ENCODE peak calls at places on chromosomes 6 and 20, in eight cellular contexts. E is SJSA1, R is IMR-90, P is thoracic aorta, U is GM23248, N is breast epithelium, X is adipocyte, L is sigmoid colon. M is an unnamed sample. For H3K4me1 and H3K36me3, the result is how much of the 10 kb centered on the place peaks cover.

GRCh38 chr20:21503345-21503744 is 10.5 kb downstream of the NKX2-2 start:
- DNase-seq in L (no peak), P (no peak), U (peak), E (no peak), R (peak), N (no peak), X (no peak), M (no peak)

GRCh38 chr20:19642861-19643260 is 115.2 kb upstream of the RIN2 start:
- DNase-seq in R (no peak), N (no peak), L (no peak), P (no peak), E (no peak), U (no peak), X (no peak), M (no peak)

GRCh38 chr6:153001767-153002612 is 519 bp downstream of the MTRF1L start:
- DNase-seq in U (peak), X (peak), L (no peak), R (no peak), P (no peak), E (no peak), N (no peak), M (no peak)

GRCh38 chr6:127022297-127022696 is 96.2 kb upstream of the RSPO3 start:
- DNase-seq in E (no peak), N (no peak), X (peak), L (peak), U (peak), R (no peak), P (no peak), M (no peak)

GRCh38 chr20:11891081-11891826 is 26.4 kb upstream of the BTBD3 start:
- DNase-seq in L (peak), U (peak), P (peak), N (no peak), X (peak), R (peak), E (peak), M (no peak)

GRCh38 chr20:50085481-50086365 is 27.2 kb downstream of the UBE2V1 start:
- DNase-seq in L (no peak), E (peak), X (peak), U (peak), N (no peak), P (no peak), R (peak), M (no peak)

GRCh38 chr6:3741477-3741871 is 10.0 kb downstream of the PXDC1 start:
- DNase-seq in R (no peak), L (no peak), P (no peak), N (peak), U (no peak), X (no peak), E (no peak), M (no peak)

GRCh38 chr6:117908246-117909107 is 1.4 kb downstream of the SLC35F1 start:
- DNase-seq in N (no peak), R (no peak), L (no peak), P (no peak), U (peak), E (no peak), X (no peak), M (no peak)

GRCh38 chr20:44641305-44641704 is 10.2 kb downstream of the ADA start:
- DNase-seq in L (no peak), P (no peak), N (no peak), X (no peak), R (no peak), E (no peak), U (no peak), M (no peak)

GRCh38 chr6:104381907-104382306 is 477.8 kb downstream of the HACE1 start:
- DNase-seq in E (no peak), X (no peak), N (no peak), U (no peak), P (no peak), R (no peak), L (no peak), M (no peak)

GRCh38 chr6:143279385-143279784 is 171.1 kb downstream of the ADAT2 start:
- DNase-seq in N (no peak), L (no peak), X (no peak), U (peak), R (peak), P (no peak), E (no peak), M (no peak)

GRCh38 chr6:11536795-11537194 is 754 bp upstream of the TMEM170B start:
- DNase-seq in N (no peak), R (no peak), L (no peak), U (peak), E (no peak), P (no peak), X (no peak), M (no peak)

GRCh38 chr20:56715309-56715708 is 86.2 kb downstream of the TFAP2C start:
- DNase-seq in U (no peak), L (no peak), N (no peak), X (no peak), E (no peak), R (no peak), P (no peak), M (no peak)

GRCh38 chr6:16950311-16950710 is 151.5 kb upstream of the STMND1 start:
- DNase-seq in X (no peak), E (no peak), N (no peak), U (no peak), L (no peak), R (no peak), P (no peak), M (no peak)
- H3K4me1 ChIP-seq in X (under half), E (under half), N (under half), U (half or more), L (under half), R (under half), P (under half), M (under half)

DNA sequence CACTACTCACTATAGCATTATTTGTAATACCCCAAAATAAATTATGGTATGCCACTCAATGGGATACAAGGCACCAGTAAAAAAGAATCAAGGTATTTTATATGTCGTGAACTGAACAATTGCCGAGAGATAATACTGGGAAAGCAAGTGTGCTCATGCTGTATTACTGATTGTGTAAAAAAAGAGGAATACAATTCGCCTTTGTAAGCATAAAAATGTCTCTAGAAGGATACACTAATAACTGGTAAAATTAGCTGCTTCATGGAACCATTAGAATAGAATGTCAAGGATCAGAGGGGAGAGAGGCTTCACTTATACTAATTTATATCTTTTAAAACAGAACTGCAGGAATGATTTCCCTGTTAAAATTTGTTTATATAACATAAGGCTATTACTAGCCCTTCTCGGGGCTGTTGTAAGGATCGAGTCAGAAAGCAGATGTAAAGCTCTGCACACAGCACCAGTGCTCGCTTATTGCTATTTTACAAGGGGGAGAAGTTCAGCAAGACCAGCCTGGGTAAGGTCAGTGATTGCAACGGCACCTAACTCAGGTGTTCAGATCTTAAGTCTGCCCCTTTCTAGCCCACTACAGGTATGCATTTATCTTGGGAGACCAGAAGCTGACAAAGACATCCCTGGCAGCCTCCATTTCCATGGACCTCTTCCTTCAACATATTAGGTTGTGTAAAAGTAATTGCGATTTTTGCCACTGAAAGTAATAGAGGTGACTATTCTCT is 61.6 kb downstream of the MYH7B start:
- DNase-seq in P (no peak), R (no peak), X (no peak), U (no peak), N (no peak), E (no peak), L (no peak), M (no peak)
- H3K36me3 ChIP-seq in P (under half), R (half or more), X (half or more), U (under half), N (under half), E (half or more), L (half or more), M (half or more)

GRCh38 chr20:58155148-58155925 is 73.1 kb downstream of the ANKRD60 start:
- DNase-seq in P (no peak), N (no peak), U (no peak), L (no peak), R (no peak), X (no peak), E (no peak), M (no peak)
- H3K4me1 ChIP-seq in P (under half), N (under half), U (under half), L (under half), R (under half), X (under half), E (under half), M (under half)

GRCh38 chr20:58699246-58700107 is 6.9 kb downstream of the NPEPL1 start:
- DNase-seq in X (no peak), P (no peak), E (no peak), R (no peak), N (peak), U (no peak), L (peak), M (no peak)
- H3K36me3 ChIP-seq in X (half or more), P (half or more), E (under half), R (under half), N (under half), U (under half), L (half or more), M (under half)

GRCh38 chr6:35359744-35360348 is 17.5 kb downstream of the PPARD start:
- DNase-seq in U (peak), X (peak), N (no peak), L (peak), R (peak), E (no peak), P (no peak), M (no peak)

GRCh38 chr6:35360349-35361138 is 18.2 kb downstream of the PPARD start:
- DNase-seq in R (peak), N (no peak), E (no peak), U (peak), X (peak), P (no peak), L (peak), M (no peak)

GRCh38 chr6:35365599-35366596 is 23.5 kb downstream of the PPARD start:
- DNase-seq in R (no peak), X (no peak), P (no peak), U (no peak), L (no peak), E (no peak), N (no peak), M (no peak)

GRCh38 chr6:35362200-35362599 is 19.8 kb downstream of the PPARD start:
- DNase-seq in P (no peak), X (no peak), R (no peak), L (no peak), U (no peak), E (no peak), N (no peak), M (no peak)

DNA sequence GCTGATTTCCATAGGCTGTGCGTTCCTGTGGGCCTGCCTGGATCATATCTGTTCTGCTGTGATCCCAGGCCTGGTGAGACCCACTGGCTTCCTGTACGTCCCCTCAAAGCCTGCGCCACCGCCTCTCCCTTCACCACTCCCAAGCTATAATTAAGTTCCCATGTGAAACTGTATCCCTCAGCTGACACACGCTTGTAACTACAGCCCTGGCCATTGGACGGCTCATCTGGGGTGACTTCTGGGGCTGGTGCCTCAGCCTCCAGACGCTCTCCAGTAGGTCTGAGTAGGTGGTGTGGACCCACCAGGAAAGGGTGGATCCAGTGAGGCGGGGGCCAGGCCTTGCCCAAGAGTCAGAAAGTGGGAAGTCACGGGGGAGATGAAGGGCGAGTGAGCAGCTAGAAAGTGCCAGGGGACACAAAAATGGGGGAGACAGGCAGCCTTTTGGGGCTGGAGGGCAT is 21.0 kb downstream of the PPARD start:
- DNase-seq in U (peak), P (no peak), N (no peak), X (peak), R (peak), L (no peak), E (no peak), M (no peak)
- H3K4me1 ChIP-seq in U (under half), P (under half), N (under half), X (under half), R (under half), L (half or more), E (under half), M (under half)

DNA sequence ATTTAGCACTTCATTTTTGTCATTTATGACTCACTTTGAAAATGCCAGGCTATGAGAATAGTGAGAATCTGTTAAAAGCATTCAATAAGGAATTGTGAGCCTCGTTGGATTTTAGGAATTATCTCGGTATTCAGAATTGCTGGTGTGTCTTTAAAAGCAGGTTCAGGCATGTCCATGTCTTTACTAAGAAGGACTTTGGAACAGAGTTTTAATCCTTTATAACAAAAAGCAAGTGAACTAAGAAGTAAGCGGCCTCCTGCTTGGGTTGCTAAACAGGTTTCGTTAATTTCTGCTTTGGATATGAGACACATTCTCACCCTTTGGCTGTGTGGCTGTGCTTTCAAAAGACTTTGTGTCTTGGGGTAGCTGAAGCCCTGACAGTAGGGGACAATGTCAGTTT is 74.9 kb downstream of the IGF2R start:
- DNase-seq in X (peak), P (no peak), N (no peak), R (no peak), U (no peak), L (no peak), E (no peak), M (no peak)
- H3K36me3 ChIP-seq in X (half or more), P (under half), N (under half), R (half or more), U (under half), L (half or more), E (half or more), M (half or more)